ENCODE peak calls at places on chromosomes 2 and 18, in nine cellular contexts. S is cardiac muscle cell; P is CD8-positive, alpha-beta T cell; U is substantia nigra; M is uterus; F is frontal cortex; H is pulmonary artery endothelial cell; T is psoas muscle; A is PC-9. I is an unnamed sample.

GRCh38 chr18:55047546-55047945 is 88.3 kb upstream of the CCDC68 start:
- DNase-seq in T (no peak), F (no peak), M (no peak), H (no peak), A (no peak), S (peak), U (no peak), P (no peak), I (no peak)

GRCh38 chr2:54570925-54571694 is 115.0 kb downstream of the SPTBN1 start:
- DNase-seq in M (peak), H (no peak), P (peak), F (no peak), U (no peak), T (no peak), S (peak), A (peak), I (no peak)

GRCh38 chr18:21112140-21112473 is 494 bp upstream of the ROCK1 start:
- DNase-seq in U (no peak), F (no peak), T (no peak), A (no peak), H (no peak), P (no peak), M (peak), S (no peak), I (no peak)

GRCh38 chr2:240351088-240351741 is 84.2 kb upstream of the GPC1 start:
- DNase-seq in M (no peak), H (no peak), P (no peak), T (no peak), F (no peak), A (no peak), S (peak), U (no peak), I (no peak)

GRCh38 chr18:45277870-45278269 is 337.4 kb upstream of the SLC14A2 start:
- DNase-seq in A (no peak), P (no peak), T (no peak), S (no peak), U (no peak), H (no peak), M (no peak), F (no peak), I (no peak)

GRCh38 chr18:52605345-52605744 is 265.3 kb downstream of the DCC start:
- DNase-seq in F (no peak), H (no peak), M (no peak), P (no peak), S (no peak), U (no peak), A (no peak), T (no peak), I (no peak)

GRCh38 chr2:23803275-23803964 is 123.5 kb downstream of the ATAD2B start:
- DNase-seq in H (no peak), A (no peak), S (no peak), F (no peak), U (no peak), P (no peak), M (no peak), T (no peak), I (no peak)

GRCh38 chr2:128347701-128348504 is 29.2 kb upstream of the HS6ST1 start:
- DNase-seq in P (no peak), M (peak), T (peak), U (no peak), A (peak), S (no peak), F (peak), H (no peak), I (peak)

GRCh38 chr2:31813016-31813415 is 197.8 kb downstream of the MEMO1 start:
- DNase-seq in A (no peak), H (no peak), P (no peak), F (no peak), U (no peak), T (no peak), S (no peak), M (no peak), I (no peak)